ENCODE peak calls at places on chromosomes 16 and 17, in eight cellular contexts. V is astrocyte of the hippocampus, R is uterus, X is dorsolateral prefrontal cortex, J is HTR-8/SVneo, Z is GM04504, Y is T follicular helper cell, W is NCI-H345. F is an unnamed sample.

GRCh38 chr16:74123195-74123594 is 173.4 kb upstream of the PSMD7 start:
- DNase-seq in J (no peak), R (no peak), X (no peak), Y (no peak), W (no peak), V (no peak), Z (no peak), F (no peak)

GRCh38 chr16:70267516-70267915 is 15.8 kb upstream of the EXOSC6 start:
- DNase-seq in X (no peak), Y (no peak), Z (no peak), V (peak), J (peak), W (no peak), R (no peak), F (no peak)

GRCh38 chr17:76515291-76515949 is 14.2 kb upstream of the RHBDF2 start:
- DNase-seq in Y (peak), J (no peak), V (peak), Z (peak), R (peak), W (no peak), X (no peak), F (peak)

GRCh38 chr16:80260906-80261311 is 279.9 kb upstream of the DYNLRB2 start:
- DNase-seq in W (no peak), V (peak), Y (no peak), Z (no peak), R (no peak), X (no peak), J (no peak), F (no peak)

GRCh38 chr16:30609928-30610839 is at the start of gene ZNF689:
- DNase-seq in J (peak), R (peak), Y (peak), Z (peak), V (peak), W (peak), X (peak), F (peak)

GRCh38 chr16:89315791-89316581 is 98.5 kb downstream of the ZNF778 start:
- DNase-seq in J (peak), W (no peak), R (no peak), Y (peak), X (no peak), Z (peak), V (peak), F (no peak)

GRCh38 chr17:73546770-73547345 is 97.4 kb downstream of the SDK2 start:
- DNase-seq in Z (peak), J (peak), X (no peak), W (peak), Y (no peak), R (no peak), V (no peak), F (no peak)

GRCh38 chr17:4074831-4075495 is 67.9 kb downstream of the ZZEF1 start:
- DNase-seq in Y (no peak), W (no peak), J (peak), X (no peak), R (no peak), V (peak), Z (peak), F (no peak)